ENCODE peak calls at places on chromosomes 4 and X, in eight cellular contexts. One of them, this sample, is unnamed. For H3K9me2, the result is how much of the 10 kb centered on the place peaks cover.

GRCh38 chr4:144906181-144906895 is 191.7 kb downstream of the ANAPC10 start:
- DNase-seq in MM.1S: peak
- DNase-seq in SK-N-SH: no peak
- DNase-seq in PC-3: peak
- DNase-seq in hepatocyte: peak
- DNase-seq in Karpas-422: no peak
- DNase-seq in GM23248: peak
- DNase-seq in HCT116: no peak
- DNase-seq in this sample: no peak

GRCh38 chr4:150906987-150907633 is 108.0 kb downstream of the LRBA start:
- DNase-seq in MM.1S: no peak
- DNase-seq in SK-N-SH: no peak
- DNase-seq in PC-3: no peak
- DNase-seq in hepatocyte: no peak
- DNase-seq in Karpas-422: no peak
- DNase-seq in GM23248: no peak
- DNase-seq in HCT116: no peak
- DNase-seq in this sample: no peak

GRCh38 chr4:3821580-3822229 is 55.5 kb downstream of the ADRA2C start:
- DNase-seq in MM.1S: no peak
- DNase-seq in SK-N-SH: no peak
- DNase-seq in PC-3: no peak
- DNase-seq in hepatocyte: no peak
- DNase-seq in Karpas-422: no peak
- DNase-seq in GM23248: peak
- DNase-seq in HCT116: no peak
- DNase-seq in this sample: no peak

GRCh38 chr4:138706206-138706605 is 309.4 kb upstream of the NOCT start:
- DNase-seq in MM.1S: no peak
- DNase-seq in SK-N-SH: no peak
- DNase-seq in PC-3: no peak
- DNase-seq in hepatocyte: no peak
- DNase-seq in Karpas-422: no peak
- DNase-seq in GM23248: peak
- DNase-seq in HCT116: no peak
- DNase-seq in this sample: no peak

GRCh38 chrX:152884171-152884570 is 13.7 kb upstream of the ZNF185 start:
- DNase-seq in MM.1S: no peak
- DNase-seq in SK-N-SH: no peak
- DNase-seq in PC-3: no peak
- DNase-seq in hepatocyte: no peak
- DNase-seq in Karpas-422: no peak
- DNase-seq in GM23248: no peak
- DNase-seq in HCT116: no peak
- DNase-seq in this sample: no peak

GRCh38 chr4:174080361-174080760 is 203.1 kb downstream of the FBXO8 start:
- DNase-seq in MM.1S: no peak
- DNase-seq in SK-N-SH: no peak
- DNase-seq in PC-3: no peak
- DNase-seq in hepatocyte: peak
- DNase-seq in Karpas-422: no peak
- DNase-seq in GM23248: peak
- DNase-seq in HCT116: no peak
- DNase-seq in this sample: no peak

GRCh38 chr4:76449824-76450223 is 14.8 kb downstream of the SHROOM3 start:
- DNase-seq in MM.1S: no peak
- DNase-seq in SK-N-SH: no peak
- DNase-seq in PC-3: no peak
- DNase-seq in hepatocyte: peak
- DNase-seq in Karpas-422: no peak
- DNase-seq in GM23248: peak
- DNase-seq in HCT116: no peak
- DNase-seq in this sample: no peak

GRCh38 chr4:22014222-22014741 is 65.7 kb upstream of the KCNIP4 start:
- DNase-seq in MM.1S: no peak
- DNase-seq in SK-N-SH: no peak
- DNase-seq in PC-3: no peak
- DNase-seq in hepatocyte: no peak
- DNase-seq in Karpas-422: no peak
- DNase-seq in GM23248: peak
- DNase-seq in HCT116: no peak
- DNase-seq in this sample: no peak

GRCh38 chr4:13837228-13837627 is 209.7 kb upstream of the BOD1L1 start:
- DNase-seq in MM.1S: no peak
- DNase-seq in SK-N-SH: no peak
- DNase-seq in PC-3: no peak
- DNase-seq in hepatocyte: no peak
- DNase-seq in Karpas-422: no peak
- DNase-seq in GM23248: no peak
- DNase-seq in HCT116: no peak
- DNase-seq in this sample: no peak

GRCh38 chr4:80498725-80499124 is 163.2 kb downstream of the CFAP299 start:
- DNase-seq in MM.1S: no peak
- DNase-seq in SK-N-SH: no peak
- DNase-seq in PC-3: no peak
- DNase-seq in hepatocyte: no peak
- DNase-seq in Karpas-422: no peak
- DNase-seq in GM23248: no peak
- DNase-seq in HCT116: no peak
- DNase-seq in this sample: no peak

GRCh38 chr4:95095352-95095974 is 337.7 kb downstream of the BMPR1B start:
- DNase-seq in MM.1S: peak
- DNase-seq in SK-N-SH: peak
- DNase-seq in PC-3: peak
- DNase-seq in hepatocyte: peak
- DNase-seq in Karpas-422: peak
- DNase-seq in GM23248: peak
- DNase-seq in HCT116: peak
- DNase-seq in this sample: peak

GRCh38 chrX:20059467-20060128 is 57.1 kb downstream of the MAP7D2 start:
- DNase-seq in MM.1S: no peak
- DNase-seq in SK-N-SH: no peak
- DNase-seq in PC-3: peak
- DNase-seq in hepatocyte: no peak
- DNase-seq in Karpas-422: no peak
- DNase-seq in GM23248: peak
- DNase-seq in HCT116: no peak
- DNase-seq in this sample: no peak

GRCh38 chr4:67204441-67204840 is 340.9 kb downstream of the CENPC start:
- DNase-seq in MM.1S: no peak
- DNase-seq in SK-N-SH: no peak
- DNase-seq in PC-3: no peak
- DNase-seq in hepatocyte: no peak
- DNase-seq in Karpas-422: no peak
- DNase-seq in GM23248: no peak
- DNase-seq in HCT116: no peak
- DNase-seq in this sample: no peak

GRCh38 chr4:16767861-16768260 is 130.6 kb downstream of the LDB2 start:
- DNase-seq in MM.1S: no peak
- DNase-seq in SK-N-SH: no peak
- DNase-seq in PC-3: no peak
- DNase-seq in hepatocyte: no peak
- DNase-seq in Karpas-422: no peak
- DNase-seq in GM23248: no peak
- DNase-seq in HCT116: no peak
- DNase-seq in this sample: no peak
- H3K9me2 ChIP-seq in MM.1S: under half
- H3K9me2 ChIP-seq in SK-N-SH: under half
- H3K9me2 ChIP-seq in PC-3: under half
- H3K9me2 ChIP-seq in hepatocyte: under half
- H3K9me2 ChIP-seq in Karpas-422: under half
- H3K9me2 ChIP-seq in GM23248: under half
- H3K9me2 ChIP-seq in HCT116: under half
- H3K9me2 ChIP-seq in this sample: under half

DNA sequence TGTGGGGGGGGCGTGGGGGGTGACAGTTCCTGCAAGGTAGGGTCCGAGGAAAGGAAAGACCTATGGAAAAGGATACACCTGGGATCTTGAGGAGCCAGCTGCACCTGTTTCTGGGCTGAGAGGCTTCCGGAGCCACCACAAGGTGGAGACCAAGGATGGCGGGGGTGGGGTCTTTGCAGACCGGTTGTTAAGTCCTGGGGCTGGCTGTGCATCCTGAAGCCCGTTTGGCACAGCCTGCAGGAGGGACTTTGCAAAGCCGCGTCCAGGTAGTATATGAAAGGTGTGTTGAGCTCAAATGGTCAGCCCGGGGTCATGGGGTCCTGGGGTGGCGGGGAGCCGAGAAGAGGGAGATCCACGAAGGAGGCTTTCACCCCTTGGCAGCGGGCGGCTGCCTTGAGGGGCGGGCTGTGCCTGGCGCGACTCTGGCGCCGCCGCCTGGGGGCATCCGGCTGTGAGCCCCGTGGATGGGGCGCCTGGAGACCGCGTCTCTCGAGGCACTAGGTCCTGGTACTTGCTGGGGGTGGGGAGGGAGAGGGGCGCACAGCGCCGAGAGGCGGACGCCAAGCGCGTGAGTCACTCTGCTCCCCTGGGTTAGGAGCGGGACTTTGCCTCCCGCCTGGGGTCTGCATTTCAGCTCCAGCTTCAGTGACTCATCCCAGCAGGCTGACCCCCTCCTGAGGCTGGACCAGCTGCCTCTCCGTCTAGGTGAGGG is 58.2 kb upstream of the DYNLT3 start:
- DNase-seq in MM.1S: no peak
- DNase-seq in SK-N-SH: peak
- DNase-seq in PC-3: no peak
- DNase-seq in hepatocyte: peak
- DNase-seq in Karpas-422: no peak
- DNase-seq in GM23248: peak
- DNase-seq in HCT116: no peak
- DNase-seq in this sample: no peak
- H3K4me3 ChIP-seq in MM.1S: no peak
- H3K4me3 ChIP-seq in SK-N-SH: peak
- H3K4me3 ChIP-seq in PC-3: no peak
- H3K4me3 ChIP-seq in hepatocyte: peak
- H3K4me3 ChIP-seq in Karpas-422: no peak
- H3K4me3 ChIP-seq in GM23248: peak
- H3K4me3 ChIP-seq in HCT116: peak
- H3K4me3 ChIP-seq in this sample: no peak

GRCh38 chrX:10397349-10397748 is 223.0 kb downstream of the MID1 start:
- DNase-seq in MM.1S: no peak
- DNase-seq in SK-N-SH: no peak
- DNase-seq in PC-3: no peak
- DNase-seq in hepatocyte: no peak
- DNase-seq in Karpas-422: no peak
- DNase-seq in GM23248: no peak
- DNase-seq in HCT116: no peak
- DNase-seq in this sample: no peak

GRCh38 chrX:10401239-10401638 is 219.1 kb downstream of the MID1 start:
- DNase-seq in MM.1S: no peak
- DNase-seq in SK-N-SH: no peak
- DNase-seq in PC-3: peak
- DNase-seq in hepatocyte: no peak
- DNase-seq in Karpas-422: no peak
- DNase-seq in GM23248: no peak
- DNase-seq in HCT116: no peak
- DNase-seq in this sample: no peak

GRCh38 chrX:10398271-10398670 is 222.1 kb downstream of the MID1 start:
- DNase-seq in MM.1S: no peak
- DNase-seq in SK-N-SH: no peak
- DNase-seq in PC-3: no peak
- DNase-seq in hepatocyte: no peak
- DNase-seq in Karpas-422: no peak
- DNase-seq in GM23248: no peak
- DNase-seq in HCT116: no peak
- DNase-seq in this sample: no peak

GRCh38 chrX:10395643-10396042 is 224.7 kb downstream of the MID1 start:
- DNase-seq in MM.1S: no peak
- DNase-seq in SK-N-SH: no peak
- DNase-seq in PC-3: no peak
- DNase-seq in hepatocyte: no peak
- DNase-seq in Karpas-422: no peak
- DNase-seq in GM23248: no peak
- DNase-seq in HCT116: no peak
- DNase-seq in this sample: no peak

DNA sequence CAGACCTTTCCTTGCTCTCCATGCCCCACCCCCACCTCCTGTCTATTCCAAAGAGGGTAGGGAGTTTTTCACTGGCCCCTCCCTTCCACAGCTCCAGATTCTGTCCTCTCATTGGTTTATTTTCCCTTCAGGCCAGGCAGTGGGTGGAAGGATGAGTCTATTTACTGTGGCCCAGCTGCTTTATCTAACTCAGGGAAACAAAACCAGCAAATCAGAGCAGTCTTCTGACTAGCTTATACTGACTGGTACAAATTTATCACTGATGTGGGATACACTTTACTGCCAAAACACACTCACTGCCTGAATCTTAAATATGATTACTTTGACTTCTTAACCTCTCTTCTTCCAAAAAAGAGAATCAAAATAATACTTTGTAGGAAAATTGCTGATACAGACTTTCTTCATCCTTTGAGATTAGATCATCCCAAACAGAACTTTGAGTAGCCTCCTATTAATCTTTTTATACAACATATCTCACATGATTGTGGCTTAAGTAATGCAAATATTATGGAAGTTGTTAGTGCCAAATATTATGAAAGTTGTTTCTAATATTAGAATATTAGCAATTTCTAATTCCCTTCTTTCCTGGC is 221.1 kb downstream of the MID1 start:
- DNase-seq in MM.1S: no peak
- DNase-seq in SK-N-SH: no peak
- DNase-seq in PC-3: no peak
- DNase-seq in hepatocyte: no peak
- DNase-seq in Karpas-422: no peak
- DNase-seq in GM23248: no peak
- DNase-seq in HCT116: no peak
- DNase-seq in this sample: no peak
- H2AFZ ChIP-seq in MM.1S: no peak
- H2AFZ ChIP-seq in SK-N-SH: no peak
- H2AFZ ChIP-seq in PC-3: no peak
- H2AFZ ChIP-seq in hepatocyte: no peak
- H2AFZ ChIP-seq in Karpas-422: no peak
- H2AFZ ChIP-seq in GM23248: no peak
- H2AFZ ChIP-seq in HCT116: no peak
- H2AFZ ChIP-seq in this sample: no peak

GRCh38 chrX:1945879-1946278 is 331.0 kb downstream of the ASMT start:
- DNase-seq in MM.1S: no peak
- DNase-seq in SK-N-SH: no peak
- DNase-seq in PC-3: no peak
- DNase-seq in hepatocyte: no peak
- DNase-seq in Karpas-422: no peak
- DNase-seq in GM23248: no peak
- DNase-seq in HCT116: no peak
- DNase-seq in this sample: no peak
- H3K9me2 ChIP-seq in MM.1S: under half
- H3K9me2 ChIP-seq in SK-N-SH: under half
- H3K9me2 ChIP-seq in PC-3: under half
- H3K9me2 ChIP-seq in hepatocyte: under half
- H3K9me2 ChIP-seq in Karpas-422: under half
- H3K9me2 ChIP-seq in GM23248: under half
- H3K9me2 ChIP-seq in HCT116: under half
- H3K9me2 ChIP-seq in this sample: under half

GRCh38 chr4:148059617-148060180 is 327.8 kb downstream of the ARHGAP10 start:
- DNase-seq in MM.1S: no peak
- DNase-seq in SK-N-SH: no peak
- DNase-seq in PC-3: no peak
- DNase-seq in hepatocyte: no peak
- DNase-seq in Karpas-422: peak
- DNase-seq in GM23248: no peak
- DNase-seq in HCT116: no peak
- DNase-seq in this sample: no peak
- H3K4me3 ChIP-seq in MM.1S: no peak
- H3K4me3 ChIP-seq in SK-N-SH: no peak
- H3K4me3 ChIP-seq in PC-3: no peak
- H3K4me3 ChIP-seq in hepatocyte: no peak
- H3K4me3 ChIP-seq in Karpas-422: no peak
- H3K4me3 ChIP-seq in GM23248: no peak
- H3K4me3 ChIP-seq in HCT116: no peak
- H3K4me3 ChIP-seq in this sample: no peak

GRCh38 chr4:153527690-153528089 is 61.5 kb downstream of the TMEM131L start:
- DNase-seq in MM.1S: no peak
- DNase-seq in SK-N-SH: no peak
- DNase-seq in PC-3: no peak
- DNase-seq in hepatocyte: no peak
- DNase-seq in Karpas-422: peak
- DNase-seq in GM23248: no peak
- DNase-seq in HCT116: no peak
- DNase-seq in this sample: peak
- H2AFZ ChIP-seq in MM.1S: no peak
- H2AFZ ChIP-seq in SK-N-SH: no peak
- H2AFZ ChIP-seq in PC-3: no peak
- H2AFZ ChIP-seq in hepatocyte: no peak
- H2AFZ ChIP-seq in Karpas-422: no peak
- H2AFZ ChIP-seq in GM23248: no peak
- H2AFZ ChIP-seq in HCT116: no peak
- H2AFZ ChIP-seq in this sample: no peak

This sample was measured in OCI-LY7.